ENCODE peak calls at places on chromosomes 12 and 14, in five cellular contexts. K is amniotic stem cell, Y is mucosa of gallbladder, B is fibroblast of lung, H is SW480. E is an unnamed sample.

GRCh38 chr12:101616027-101616494 is 21.3 kb downstream of the MYBPC1 start:
- DNase-seq in H (no peak), Y (peak), B (no peak), K (no peak), E (no peak)

GRCh38 chr14:55354500-55354899 is 57.1 kb downstream of the ATG14 start:
- DNase-seq in K (no peak), B (peak), Y (peak), H (peak), E (peak)

GRCh38 chr12:120709976-120710804 is at the start of gene UNC119B:
- DNase-seq in Y (peak), K (no peak), B (peak), H (peak), E (peak)

GRCh38 chr12:76588881-76589565 is 29.5 kb upstream of the OSBPL8 start:
- DNase-seq in Y (no peak), K (no peak), B (peak), H (no peak), E (peak)

GRCh38 chr14:30034049-30034635 is 106.5 kb upstream of the PRKD1 start:
- DNase-seq in Y (no peak), H (no peak), K (no peak), B (peak), E (peak)

GRCh38 chr12:39619316-39619659 is 315 bp downstream of the ABCD2 start:
- DNase-seq in K (no peak), Y (no peak), H (no peak), B (no peak), E (no peak)

GRCh38 chr14:104865069-104865630 is at the start of gene CEP170B:
- DNase-seq in B (peak), K (no peak), Y (peak), H (peak), E (peak)

GRCh38 chr14:95098984-95099599 is 58.2 kb downstream of the DICER1 start:
- DNase-seq in H (peak), B (peak), K (peak), Y (peak), E (peak)

GRCh38 chr14:91241848-91242247 is 2.7 kb downstream of the GPR68 start:
- DNase-seq in H (no peak), Y (no peak), K (no peak), B (no peak), E (no peak)

GRCh38 chr12:110371408-110372055 is 32.0 kb downstream of the ANAPC7 start:
- DNase-seq in K (no peak), B (no peak), H (no peak), Y (no peak), E (no peak)

GRCh38 chr12:121748571-121749265 is 36.2 kb downstream of the TMEM120B start:
- DNase-seq in H (peak), B (peak), Y (peak), K (peak), E (peak)

GRCh38 chr14:68685419-68686211 is 107.3 kb downstream of the ZFP36L1 start:
- DNase-seq in H (peak), K (no peak), B (peak), Y (peak), E (peak)

GRCh38 chr12:1533602-1534304 is 60.6 kb downstream of the FBXL14 start:
- DNase-seq in Y (no peak), H (peak), K (no peak), B (peak), E (peak)